ENCODE peak calls at places on chromosomes 5 and 9, in six cellular contexts. One of them, this sample, is unnamed.
A peak's percentile ranks its signal among the peaks of the same experiment; 100 is the strongest.

GRCh38 chr9:34675048-34675714 is 12.7 kb upstream of the CCL27 start:
- DNase-seq in HL-60: peak; percentile 40
- DNase-seq in HCT116: peak; percentile 60
- DNase-seq in spleen: peak; percentile 82
- DNase-seq in endothelial cell of umbilical vein: peak; percentile 72
- DNase-seq in breast epithelium: no peak
- DNase-seq in this sample: no peak

GRCh38 chr5:141634720-141635119 is 1.9 kb downstream of the HDAC3 start:
- DNase-seq in HL-60: no peak
- DNase-seq in HCT116: no peak
- DNase-seq in spleen: no peak
- DNase-seq in endothelial cell of umbilical vein: no peak
- DNase-seq in breast epithelium: no peak
- DNase-seq in this sample: no peak

GRCh38 chr9:38431101-38431500 is 6.8 kb upstream of the IGFBPL1 start:
- DNase-seq in HL-60: no peak
- DNase-seq in HCT116: no peak
- DNase-seq in spleen: no peak
- DNase-seq in endothelial cell of umbilical vein: no peak
- DNase-seq in breast epithelium: no peak
- DNase-seq in this sample: no peak

GRCh38 chr9:112288029-112288428 is 45.4 kb downstream of the PTBP3 start:
- DNase-seq in HL-60: no peak
- DNase-seq in HCT116: no peak
- DNase-seq in spleen: no peak
- DNase-seq in endothelial cell of umbilical vein: peak; percentile 31
- DNase-seq in breast epithelium: no peak
- DNase-seq in this sample: no peak

GRCh38 chr5:130526708-130527107 is 622.4 kb downstream of the CHSY3 start:
- DNase-seq in HL-60: no peak
- DNase-seq in HCT116: no peak
- DNase-seq in spleen: no peak
- DNase-seq in endothelial cell of umbilical vein: no peak
- DNase-seq in breast epithelium: no peak
- DNase-seq in this sample: no peak

GRCh38 chr5:153658606-153659005 is 168.1 kb downstream of the GRIA1 start:
- DNase-seq in HL-60: no peak
- DNase-seq in HCT116: no peak
- DNase-seq in spleen: no peak
- DNase-seq in endothelial cell of umbilical vein: no peak
- DNase-seq in breast epithelium: no peak
- DNase-seq in this sample: no peak

GRCh38 chr9:112462855-112463254 is 23.8 kb upstream of the KIAA1958 start:
- DNase-seq in HL-60: no peak
- DNase-seq in HCT116: no peak
- DNase-seq in spleen: no peak
- DNase-seq in endothelial cell of umbilical vein: no peak
- DNase-seq in breast epithelium: no peak
- DNase-seq in this sample: no peak

GRCh38 chr9:36566813-36567217 is 5.9 kb upstream of the MELK start:
- DNase-seq in HL-60: no peak
- DNase-seq in HCT116: no peak
- DNase-seq in spleen: peak; percentile 35
- DNase-seq in endothelial cell of umbilical vein: peak; percentile 62
- DNase-seq in breast epithelium: peak; percentile 59
- DNase-seq in this sample: peak; percentile 83

GRCh38 chr5:163760498-163760897 is 255.1 kb downstream of the MAT2B start:
- DNase-seq in HL-60: no peak
- DNase-seq in HCT116: no peak
- DNase-seq in spleen: no peak
- DNase-seq in endothelial cell of umbilical vein: peak; percentile 99
- DNase-seq in breast epithelium: no peak
- DNase-seq in this sample: no peak

GRCh38 chr5:36844305-36844704 is 32.3 kb upstream of the NIPBL start:
- DNase-seq in HL-60: no peak
- DNase-seq in HCT116: no peak
- DNase-seq in spleen: no peak
- DNase-seq in endothelial cell of umbilical vein: no peak
- DNase-seq in breast epithelium: no peak
- DNase-seq in this sample: no peak

GRCh38 chr5:98179791-98180755 is 593.4 kb upstream of the RGMB start:
- DNase-seq in HL-60: no peak
- DNase-seq in HCT116: no peak
- DNase-seq in spleen: no peak
- DNase-seq in endothelial cell of umbilical vein: no peak
- DNase-seq in breast epithelium: no peak
- DNase-seq in this sample: no peak

GRCh38 chr5:150671509-150672236 is 10.6 kb downstream of the MYOZ3 start:
- DNase-seq in HL-60: peak; percentile 54
- DNase-seq in HCT116: no peak
- DNase-seq in spleen: peak; percentile 79
- DNase-seq in endothelial cell of umbilical vein: no peak
- DNase-seq in breast epithelium: no peak
- DNase-seq in this sample: no peak

GRCh38 chr5:9502864-9503263 is 43.0 kb downstream of the SEMA5A start:
- DNase-seq in HL-60: no peak
- DNase-seq in HCT116: no peak
- DNase-seq in spleen: no peak
- DNase-seq in endothelial cell of umbilical vein: no peak
- DNase-seq in breast epithelium: no peak
- DNase-seq in this sample: no peak

GRCh38 chr5:176436641-176437040 is 11.5 kb upstream of the FAF2 start:
- DNase-seq in HL-60: no peak
- DNase-seq in HCT116: no peak
- DNase-seq in spleen: no peak
- DNase-seq in endothelial cell of umbilical vein: peak; percentile 47
- DNase-seq in breast epithelium: no peak
- DNase-seq in this sample: no peak

GRCh38 chr5:133365326-133365725 is 247.0 kb downstream of the FSTL4 start:
- DNase-seq in HL-60: no peak
- DNase-seq in HCT116: no peak
- DNase-seq in spleen: no peak
- DNase-seq in endothelial cell of umbilical vein: no peak
- DNase-seq in breast epithelium: no peak
- DNase-seq in this sample: no peak

GRCh38 chr5:10507575-10508024 is 56.3 kb upstream of the ANKRD33B start:
- DNase-seq in HL-60: no peak
- DNase-seq in HCT116: no peak
- DNase-seq in spleen: no peak
- DNase-seq in endothelial cell of umbilical vein: peak; percentile 37
- DNase-seq in breast epithelium: no peak
- DNase-seq in this sample: no peak

GRCh38 chr9:114080773-114081440 is 2.8 kb upstream of the AMBP start:
- DNase-seq in HL-60: no peak
- DNase-seq in HCT116: no peak
- DNase-seq in spleen: no peak
- DNase-seq in endothelial cell of umbilical vein: no peak
- DNase-seq in breast epithelium: no peak
- DNase-seq in this sample: peak; percentile 47

DNA sequence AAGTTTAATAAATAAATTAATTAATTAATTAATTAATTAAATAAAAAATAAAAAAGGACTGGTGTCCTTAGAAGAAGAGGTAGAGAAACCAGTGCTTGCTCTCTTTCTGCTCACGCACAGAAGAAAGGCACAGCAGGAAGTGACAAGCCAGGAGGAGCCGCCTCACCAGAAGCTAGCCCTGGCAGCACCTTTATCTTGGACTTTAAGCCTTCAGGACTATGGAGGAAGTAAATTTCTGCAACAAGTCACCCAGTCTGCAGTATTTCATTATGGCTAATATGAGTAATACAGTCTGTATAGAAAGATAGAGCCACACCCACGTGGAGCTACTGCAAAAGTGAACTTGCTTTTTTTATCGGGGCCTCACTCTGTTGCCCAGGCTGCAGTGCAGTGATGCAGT is 68.4 kb downstream of the PDZD2 start:
- DNase-seq in HL-60: no peak
- DNase-seq in HCT116: no peak
- DNase-seq in spleen: no peak
- DNase-seq in endothelial cell of umbilical vein: no peak
- DNase-seq in breast epithelium: no peak
- DNase-seq in this sample: no peak
- H3K4me3 ChIP-seq in HL-60: no peak overlapping the region
- H3K4me3 ChIP-seq in HCT116: no peak overlapping the region
- H3K4me3 ChIP-seq in spleen: no peak overlapping the region
- H3K4me3 ChIP-seq in endothelial cell of umbilical vein: no peak overlapping the region
- H3K4me3 ChIP-seq in breast epithelium: no peak overlapping the region
- H3K4me3 ChIP-seq in this sample: no peak overlapping the region

GRCh38 chr9:130451509-130452388 is 7.0 kb downstream of the ASS1 start:
- DNase-seq in HL-60: no peak
- DNase-seq in HCT116: no peak
- DNase-seq in spleen: no peak
- DNase-seq in endothelial cell of umbilical vein: peak; percentile 93
- DNase-seq in breast epithelium: peak; percentile 84
- DNase-seq in this sample: peak; percentile 97
- TF ChIP-seq POLR2AphosphoS5 in HL-60: no peak
- TF ChIP-seq POLR2AphosphoS5 in HCT116: no peak
- TF ChIP-seq POLR2AphosphoS5 in spleen: peak; percentile 46
- TF ChIP-seq POLR2AphosphoS5 in endothelial cell of umbilical vein: peak; percentile 58
- TF ChIP-seq POLR2AphosphoS5 in breast epithelium: peak; percentile 22
- TF ChIP-seq POLR2AphosphoS5 in this sample: peak; percentile 19

GRCh38 chr9:9494334-9494733 is 1118.5 kb downstream of the PTPRD start:
- DNase-seq in HL-60: no peak
- DNase-seq in HCT116: no peak
- DNase-seq in spleen: no peak
- DNase-seq in endothelial cell of umbilical vein: no peak
- DNase-seq in breast epithelium: no peak
- DNase-seq in this sample: no peak

GRCh38 chr9:9492506-9492905 is 1120.3 kb downstream of the PTPRD start:
- DNase-seq in HL-60: no peak
- DNase-seq in HCT116: no peak
- DNase-seq in spleen: no peak
- DNase-seq in endothelial cell of umbilical vein: no peak
- DNase-seq in breast epithelium: no peak
- DNase-seq in this sample: no peak

GRCh38 chr9:9499546-9499945 is 1113.3 kb downstream of the PTPRD start:
- DNase-seq in HL-60: no peak
- DNase-seq in HCT116: no peak
- DNase-seq in spleen: no peak
- DNase-seq in endothelial cell of umbilical vein: no peak
- DNase-seq in breast epithelium: no peak
- DNase-seq in this sample: no peak

GRCh38 chr9:9498846-9499245 is 1114.0 kb downstream of the PTPRD start:
- DNase-seq in HL-60: no peak
- DNase-seq in HCT116: no peak
- DNase-seq in spleen: no peak
- DNase-seq in endothelial cell of umbilical vein: no peak
- DNase-seq in breast epithelium: no peak
- DNase-seq in this sample: no peak

DNA sequence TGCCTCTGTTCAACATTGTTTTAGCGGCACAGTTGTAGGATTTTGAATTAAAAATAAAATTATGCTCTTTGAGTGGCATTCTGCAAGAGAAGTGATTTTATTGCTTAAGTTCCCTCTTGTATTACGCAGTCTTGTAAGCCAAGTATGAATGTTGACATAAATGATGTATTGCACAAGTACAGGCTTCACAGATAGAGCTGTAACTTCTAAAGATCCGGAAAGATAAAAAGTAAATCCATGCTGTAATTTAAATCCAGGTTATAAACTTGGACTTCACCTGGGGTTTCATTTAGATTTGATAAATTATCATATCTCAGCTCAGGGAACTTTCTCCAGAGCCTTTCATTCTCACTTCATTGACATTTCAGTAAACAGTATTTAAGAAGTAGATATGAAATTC is 1114.7 kb downstream of the PTPRD start:
- DNase-seq in HL-60: peak; percentile 1
- DNase-seq in HCT116: no peak
- DNase-seq in spleen: no peak
- DNase-seq in endothelial cell of umbilical vein: no peak
- DNase-seq in breast epithelium: no peak
- DNase-seq in this sample: no peak
- TF ChIP-seq CTCF in HL-60: no peak
- TF ChIP-seq CTCF in HCT116: no peak
- TF ChIP-seq CTCF in spleen: no peak
- TF ChIP-seq CTCF in endothelial cell of umbilical vein: no peak
- TF ChIP-seq CTCF in breast epithelium: no peak
- TF ChIP-seq CTCF in this sample: no peak

DNA sequence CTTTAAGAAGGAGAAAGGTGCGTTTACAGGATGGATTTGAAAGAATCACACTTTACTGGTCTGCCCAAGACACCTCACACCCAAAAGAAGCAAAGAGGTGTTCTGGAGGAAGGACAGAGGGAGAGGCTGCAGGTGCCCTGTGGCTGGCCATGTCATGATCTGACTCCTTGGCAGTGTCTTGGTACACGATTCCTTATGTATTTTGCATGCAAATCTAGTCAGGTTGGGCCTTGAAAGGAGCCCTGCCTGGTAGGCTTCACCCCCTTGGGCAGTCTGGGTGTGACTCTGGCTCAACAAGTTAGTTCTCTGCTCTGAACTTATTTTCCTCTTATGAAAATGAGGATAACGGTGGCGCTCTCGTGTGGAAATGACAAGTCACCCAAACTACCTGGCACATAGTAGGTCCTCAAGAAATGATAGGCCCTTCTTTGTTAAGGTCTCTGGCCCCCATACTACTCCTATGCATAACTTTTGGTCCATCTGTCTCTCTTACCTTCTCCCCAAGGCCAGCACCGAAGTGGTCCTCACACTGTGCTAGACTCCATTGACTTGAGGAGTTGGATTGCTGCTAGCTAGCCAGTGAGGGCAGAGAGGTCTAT is 212.5 kb downstream of the SEMA6A start:
- DNase-seq in HL-60: no peak
- DNase-seq in HCT116: no peak
- DNase-seq in spleen: no peak
- DNase-seq in endothelial cell of umbilical vein: no peak
- DNase-seq in breast epithelium: no peak
- DNase-seq in this sample: no peak
- H3K4me3 ChIP-seq in HL-60: no peak overlapping the region
- H3K4me3 ChIP-seq in HCT116: no peak overlapping the region
- H3K4me3 ChIP-seq in spleen: no peak overlapping the region
- H3K4me3 ChIP-seq in endothelial cell of umbilical vein: no peak overlapping the region
- H3K4me3 ChIP-seq in breast epithelium: peak overlapping the region; percentile 42
- H3K4me3 ChIP-seq in this sample: peak overlapping the region; percentile 44

GRCh38 chr9:110141118-110141797 is 66.7 kb downstream of the C9orf152 start:
- DNase-seq in HL-60: no peak
- DNase-seq in HCT116: no peak
- DNase-seq in spleen: no peak
- DNase-seq in endothelial cell of umbilical vein: peak; percentile 81
- DNase-seq in breast epithelium: peak; percentile 77
- DNase-seq in this sample: peak; percentile 81
- TF ChIP-seq POLR2AphosphoS5 in HL-60: no peak
- TF ChIP-seq POLR2AphosphoS5 in HCT116: no peak
- TF ChIP-seq POLR2AphosphoS5 in spleen: peak; percentile 48
- TF ChIP-seq POLR2AphosphoS5 in endothelial cell of umbilical vein: peak; percentile 45
- TF ChIP-seq POLR2AphosphoS5 in breast epithelium: peak; percentile 40
- TF ChIP-seq POLR2AphosphoS5 in this sample: no peak